ENCODE peak calls at places on chromosome 6, in five cellular contexts. H, O, U, R and W are unnamed samples. For H3K9me3, the result is how much of the 10 kb centered on the place peaks cover.

GRCh38 chr6:30311101-30311500 is 15.6 kb upstream of the TRIM39 start:
- DNase-seq in H (no peak), O (no peak), U (no peak), R (no peak), W (no peak)

GRCh38 chr6:150256618-150257272 is 112.1 kb upstream of the IYD start:
- DNase-seq in O (no peak), U (no peak), H (no peak), R (no peak), W (no peak)

GRCh38 chr6:3032986-3033385 is 33.3 kb downstream of the NQO2 start:
- DNase-seq in H (no peak), R (no peak), O (no peak), U (no peak), W (no peak)

GRCh38 chr6:3390698-3391097 is 66.2 kb downstream of the SLC22A23 start:
- DNase-seq in U (peak), R (peak), O (peak), H (peak), W (no peak)

GRCh38 chr6:132648356-132648755 is 10.6 kb downstream of the TAAR1 start:
- DNase-seq in R (no peak), O (no peak), H (no peak), U (no peak), W (no peak)

GRCh38 chr6:6390849-6391602 is 70.6 kb upstream of the F13A1 start:
- DNase-seq in H (no peak), R (no peak), O (no peak), U (no peak), W (no peak)

GRCh38 chr6:12895721-12896120 is 179.2 kb downstream of the PHACTR1 start:
- DNase-seq in R (no peak), H (no peak), O (no peak), U (no peak), W (no peak)

GRCh38 chr6:32046450-32047083 is 8.4 kb downstream of the CYP21A2 start:
- DNase-seq in U (no peak), H (peak), R (peak), O (no peak), W (no peak)

GRCh38 chr6:168574699-168575195 is 133.8 kb downstream of the SMOC2 start:
- DNase-seq in O (peak), R (peak), U (peak), H (peak), W (no peak)

GRCh38 chr6:139765825-139766285 is 391.4 kb upstream of the CITED2 start:
- DNase-seq in R (no peak), U (no peak), H (no peak), O (peak), W (no peak)

GRCh38 chr6:69162811-69163210 is 527.7 kb downstream of the ADGRB3 start:
- DNase-seq in O (no peak), U (no peak), H (no peak), R (no peak), W (no peak)

GRCh38 chr6:129022011-129022553 is 139.1 kb downstream of the LAMA2 start:
- DNase-seq in O (no peak), H (no peak), U (no peak), R (no peak), W (no peak)

GRCh38 chr6:139587469-139587868 is 213.0 kb upstream of the CITED2 start:
- DNase-seq in O (no peak), U (no peak), H (no peak), R (no peak), W (no peak)

GRCh38 chr6:24918641-24919403 is 16.9 kb downstream of the RIPOR2 start:
- DNase-seq in O (no peak), R (no peak), H (no peak), U (no peak), W (no peak)

GRCh38 chr6:157019115-157019628 is 242.0 kb downstream of the ARID1B start:
- DNase-seq in R (no peak), U (no peak), O (no peak), H (no peak), W (no peak)

GRCh38 chr6:166296035-166296883 is 11.9 kb downstream of the PRR18 start:
- DNase-seq in U (no peak), O (no peak), R (no peak), H (no peak), W (no peak)

GRCh38 chr6:14877758-14878157 is 368.1 kb upstream of the JARID2 start:
- DNase-seq in R (no peak), O (no peak), H (no peak), U (no peak), W (no peak)

GRCh38 chr6:130306377-130306776 is 59.4 kb upstream of the TMEM200A start:
- DNase-seq in H (no peak), U (no peak), O (no peak), R (no peak), W (no peak)

GRCh38 chr6:1871936-1872335 is 262.2 kb downstream of the FOXC1 start:
- DNase-seq in H (peak), R (no peak), O (no peak), U (no peak), W (no peak)

GRCh38 chr6:73177221-73177944 is 47.9 kb downstream of the KHDC1L start:
- DNase-seq in U (no peak), H (no peak), R (no peak), O (no peak), W (no peak)

GRCh38 chr6:3031857-3032256 is 32.2 kb downstream of the NQO2 start:
- DNase-seq in H (no peak), U (no peak), R (no peak), O (no peak), W (no peak)

GRCh38 chr6:91117550-91117949 is 530.7 kb upstream of the MAP3K7 start:
- DNase-seq in R (no peak), H (no peak), U (no peak), O (no peak), W (no peak)

GRCh38 chr6:133553652-133554051 is 312.5 kb downstream of the EYA4 start:
- DNase-seq in R (no peak), U (peak), O (peak), H (no peak), W (no peak)

GRCh38 chr6:160596433-160596832 is 67.6 kb downstream of the LPA start:
- DNase-seq in H (no peak), U (no peak), O (no peak), R (no peak), W (no peak)
- H3K9me3 ChIP-seq in H (under half), U (under half), O (under half), R (under half), W (under half)

DNA sequence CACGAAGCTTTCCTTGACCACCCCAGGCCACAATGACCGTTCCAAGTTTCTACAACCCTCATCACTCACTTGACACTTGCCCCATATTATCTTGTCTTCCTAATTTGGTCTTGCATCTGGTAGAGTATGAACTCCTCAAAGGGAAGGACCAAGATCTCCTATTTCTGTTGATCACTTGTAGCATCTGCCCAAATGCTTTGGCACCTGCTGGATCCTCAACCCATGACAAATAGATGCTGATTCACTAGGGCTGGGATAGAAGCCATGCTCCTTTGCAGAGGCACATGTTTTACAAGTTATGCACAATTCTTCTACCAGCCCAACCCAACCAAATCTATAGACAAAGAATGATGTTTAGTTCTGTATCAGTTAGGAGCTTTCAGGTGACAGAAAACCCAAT is 110.7 kb downstream of the UNC5CL start:
- DNase-seq in O (no peak), R (no peak), H (no peak), U (no peak), W (no peak)
- H3K27ac ChIP-seq in O (no peak), R (no peak), H (no peak), U (no peak), W (no peak)

GRCh38 chr6:56911847-56912246 is 43.1 kb upstream of the BEND6 start:
- DNase-seq in R (no peak), H (no peak), U (no peak), O (peak), W (no peak)

GRCh38 chr6:56914791-56915658 is 39.9 kb upstream of the BEND6 start:
- DNase-seq in H (no peak), R (no peak), U (no peak), O (no peak), W (no peak)

GRCh38 chr6:56913276-56914138 is 41.4 kb upstream of the BEND6 start:
- DNase-seq in O (no peak), U (no peak), R (no peak), H (no peak), W (no peak)

GRCh38 chr6:56915832-56916231 is 39.1 kb upstream of the BEND6 start:
- DNase-seq in H (no peak), O (no peak), U (no peak), R (no peak), W (no peak)

GRCh38 chr6:56916849-56917551 is 37.9 kb upstream of the BEND6 start:
- DNase-seq in R (no peak), H (no peak), O (no peak), U (no peak), W (no peak)
- H3K9me3 ChIP-seq in R (under half), H (under half), O (under half), U (under half), W (under half)

GRCh38 chr6:54222217-54222616 is 86.0 kb upstream of the TINAG start:
- DNase-seq in R (no peak), O (no peak), H (no peak), U (no peak), W (no peak)

GRCh38 chr6:54214286-54214685 is 94.0 kb upstream of the TINAG start:
- DNase-seq in U (no peak), H (no peak), O (no peak), R (no peak), W (no peak)

DNA sequence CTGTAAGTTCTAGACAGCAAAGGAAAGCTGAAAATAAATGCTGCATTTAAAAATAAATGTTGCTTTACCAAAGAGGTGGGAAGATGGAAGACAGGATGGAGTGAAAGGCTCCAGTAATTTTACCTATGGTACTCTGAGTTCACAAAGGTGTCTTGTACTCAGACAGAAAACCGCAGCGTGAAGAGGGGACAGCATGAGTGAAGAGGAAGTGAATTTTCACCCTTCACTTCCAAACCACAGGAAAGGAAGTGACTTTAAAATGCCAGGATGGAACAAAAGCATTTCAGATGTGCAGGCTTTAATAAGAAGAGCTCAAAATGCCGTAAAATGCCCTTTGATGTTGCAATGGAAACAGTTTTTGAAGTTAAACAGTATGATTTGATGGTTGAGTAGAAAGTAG is 91.2 kb upstream of the TINAG start:
- DNase-seq in H (no peak), U (no peak), O (no peak), R (no peak), W (no peak)
- H3K27ac ChIP-seq in H (no peak), U (no peak), O (no peak), R (no peak), W (no peak)

DNA sequence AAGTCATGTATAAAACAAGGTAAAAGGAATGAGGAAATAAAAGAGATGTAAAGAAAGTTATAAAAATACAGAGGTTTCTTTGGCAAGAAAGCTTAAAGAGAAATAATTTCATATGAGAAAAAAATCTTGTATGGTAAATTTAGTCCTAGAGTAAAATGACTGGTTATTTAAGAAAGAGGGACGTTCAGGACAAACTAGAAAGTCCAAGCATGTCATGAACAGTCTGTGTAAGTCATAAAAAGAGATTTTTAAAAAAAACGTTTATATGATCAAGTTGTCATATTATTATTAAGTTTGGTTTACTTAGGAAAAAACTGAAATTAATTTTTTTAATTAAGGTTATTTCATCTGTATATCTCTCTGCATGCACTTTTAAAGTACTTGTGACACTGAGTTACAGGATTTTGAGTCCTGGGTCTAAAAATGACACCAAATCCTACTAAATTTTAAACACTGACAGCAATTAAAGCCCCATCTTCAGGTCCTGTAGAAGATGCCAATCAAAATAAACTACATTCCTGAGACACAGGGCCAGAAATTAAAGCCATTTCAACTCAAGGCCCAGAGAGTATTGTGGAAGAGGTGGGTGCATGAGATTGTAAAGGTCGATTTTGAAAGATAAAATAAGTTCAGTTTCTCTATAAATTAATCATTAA is 62.4 kb downstream of the AGPAT4 start:
- DNase-seq in U (no peak), H (no peak), R (no peak), O (peak), W (no peak)
- H3K9me3 ChIP-seq in U (under half), H (under half), R (under half), O (under half), W (under half)

DNA sequence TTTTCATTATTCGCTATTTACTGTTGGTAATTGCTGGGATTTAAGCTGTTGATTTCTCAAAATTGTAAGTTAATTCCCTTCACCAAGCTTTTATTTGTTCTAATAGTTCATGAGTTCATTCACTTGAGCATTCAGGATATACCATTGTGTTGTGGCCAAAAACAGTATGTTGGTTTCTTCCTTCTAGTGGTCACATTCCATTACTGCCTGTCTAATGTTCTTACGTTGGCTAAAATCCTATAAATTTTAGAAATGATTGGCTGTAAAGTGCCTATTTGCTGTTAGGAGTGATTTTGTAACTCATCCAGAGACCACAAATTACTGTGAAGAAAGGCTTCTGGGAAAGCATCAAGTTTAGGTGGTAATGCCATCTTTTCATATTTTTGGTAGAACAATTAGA is 76.3 kb downstream of the FARS2 start:
- DNase-seq in H (no peak), R (no peak), O (no peak), U (no peak), W (no peak)
- H3K27ac ChIP-seq in H (no peak), R (no peak), O (no peak), U (no peak), W (no peak)

GRCh38 chr6:137488736-137489409 is 5.3 kb downstream of the OLIG3 start:
- DNase-seq in H (no peak), U (no peak), O (no peak), R (peak), W (no peak)
- H3K9me3 ChIP-seq in H (under half), U (under half), O (under half), R (under half), W (under half)